ENCODE peak calls at places on chromosome 10, in six cellular contexts. P is HTR-8/SVneo; Z is prostate gland; I is CD8-positive, alpha-beta T cell; N is fibroblast of mammary gland; Y is GM23338. Q is an unnamed sample.

GRCh38 chr10:55320187-55320586 is 519.2 kb upstream of the PCDH15 start:
- DNase-seq in P (no peak), Z (no peak), I (no peak), N (no peak), Y (no peak), Q (no peak)

GRCh38 chr10:62545667-62546066 is 171.5 kb downstream of the ZNF365 start:
- DNase-seq in P (no peak), Z (no peak), I (no peak), N (peak), Y (no peak), Q (peak)

GRCh38 chr10:27558612-27559020 is 54.5 kb downstream of the RAB18 start:
- DNase-seq in P (peak), Z (peak), I (no peak), N (peak), Y (peak), Q (peak)

GRCh38 chr10:21518629-21519321 is 6.7 kb downstream of the SKIDA1 start:
- DNase-seq in P (no peak), Z (no peak), I (no peak), N (no peak), Y (no peak), Q (peak)

GRCh38 chr10:109450702-109451101 is 472.6 kb downstream of the XPNPEP1 start:
- DNase-seq in P (no peak), Z (no peak), I (no peak), N (no peak), Y (no peak), Q (no peak)

GRCh38 chr10:30784896-30785605 is 155.5 kb upstream of the LYZL2 start:
- DNase-seq in P (peak), Z (peak), I (no peak), N (peak), Y (peak), Q (peak)

GRCh38 chr10:42428534-42428933 is 209.8 kb downstream of the ZNF33B start:
- DNase-seq in P (no peak), Z (no peak), I (no peak), N (peak), Y (peak), Q (peak)

GRCh38 chr10:31133628-31134302 is 102.1 kb upstream of the ZNF438 start:
- DNase-seq in P (peak), Z (peak), I (peak), N (peak), Y (peak), Q (peak)

GRCh38 chr10:1290071-1290471 is 233.9 kb downstream of the WDR37 start:
- DNase-seq in P (peak), Z (no peak), I (no peak), N (no peak), Y (no peak), Q (no peak)

GRCh38 chr10:117174439-117175214 is 22.7 kb upstream of the KCNK18 start:
- DNase-seq in P (peak), Z (peak), I (peak), N (peak), Y (peak), Q (peak)

GRCh38 chr10:77643795-77644468 is 6.3 kb upstream of the KCNMA1 start:
- DNase-seq in P (peak), Z (peak), I (no peak), N (peak), Y (peak), Q (peak)

GRCh38 chr10:118955531-118956252 is 73.8 kb upstream of the NANOS1 start:
- DNase-seq in P (no peak), Z (no peak), I (no peak), N (no peak), Y (no peak), Q (peak)

GRCh38 chr10:15123749-15124184 is 26.6 kb downstream of the RPP38 start:
- DNase-seq in P (peak), Z (peak), I (no peak), N (peak), Y (no peak), Q (peak)

GRCh38 chr10:72250666-72251065 is 23.1 kb upstream of the DDIT4 start:
- DNase-seq in P (no peak), Z (peak), I (no peak), N (peak), Y (no peak), Q (peak)

GRCh38 chr10:133315847-133316246 is 7.1 kb downstream of the ZNF511 start:
- DNase-seq in P (no peak), Z (no peak), I (no peak), N (peak), Y (no peak), Q (peak)

GRCh38 chr10:49371967-49372366 is 23.9 kb downstream of the DRGX start:
- DNase-seq in P (no peak), Z (no peak), I (no peak), N (no peak), Y (no peak), Q (no peak)

GRCh38 chr10:89360153-89360552 is 17.7 kb upstream of the IFIT1B start:
- DNase-seq in P (no peak), Z (no peak), I (no peak), N (no peak), Y (no peak), Q (no peak)

GRCh38 chr10:112996462-112996861 is 46.4 kb downstream of the TCF7L2 start:
- DNase-seq in P (no peak), Z (no peak), I (no peak), N (no peak), Y (no peak), Q (no peak)

GRCh38 chr10:5369362-5370158 is 4.8 kb downstream of the UCN3 start:
- DNase-seq in P (no peak), Z (no peak), I (no peak), N (no peak), Y (no peak), Q (no peak)

GRCh38 chr10:32190890-32191491 is 134.8 kb upstream of the KIF5B start:
- DNase-seq in P (no peak), Z (no peak), I (no peak), N (peak), Y (peak), Q (peak)

GRCh38 chr10:97483526-97483925 is 14.7 kb downstream of the MMS19 start:
- DNase-seq in P (no peak), Z (no peak), I (no peak), N (peak), Y (no peak), Q (peak)

GRCh38 chr10:127906548-127907377 is at the start of gene PTPRE:
- DNase-seq in P (peak), Z (peak), I (peak), N (peak), Y (peak), Q (peak)

GRCh38 chr10:76628801-76629200 is 1008.8 kb downstream of the KCNMA1 start:
- DNase-seq in P (no peak), Z (no peak), I (no peak), N (no peak), Y (no peak), Q (no peak)

GRCh38 chr10:117374506-117375359 is 507 bp downstream of the PDZD8 start:
- DNase-seq in P (no peak), Z (peak), I (peak), N (peak), Y (peak), Q (peak)

GRCh38 chr10:10589540-10589939 is 428.1 kb upstream of the CELF2 start:
- DNase-seq in P (peak), Z (no peak), I (no peak), N (peak), Y (no peak), Q (peak)

GRCh38 chr10:103265712-103266329 is 11.1 kb upstream of the INA start:
- DNase-seq in P (peak), Z (peak), I (no peak), N (peak), Y (peak), Q (peak)

GRCh38 chr10:70430489-70431445 is 10.7 kb downstream of the NODAL start:
- DNase-seq in P (no peak), Z (peak), I (no peak), N (peak), Y (peak), Q (peak)

GRCh38 chr10:71269301-71270288 is 49.5 kb upstream of the SLC29A3 start:
- DNase-seq in P (no peak), Z (no peak), I (no peak), N (peak), Y (peak), Q (peak)

GRCh38 chr10:94065344-94065743 is 71.6 kb downstream of the PLCE1 start:
- DNase-seq in P (no peak), Z (no peak), I (no peak), N (peak), Y (no peak), Q (no peak)

GRCh38 chr10:102628451-102628911 is 15.8 kb upstream of the TRIM8 start:
- DNase-seq in P (no peak), Z (no peak), I (no peak), N (peak), Y (no peak), Q (no peak)

Q was measured in choroid plexus epithelial cell.